ENCODE peak calls at places on chromosomes 11 and 22, in six cellular contexts. One of them, this sample, is unnamed.

GRCh38 chr11:66119348-66120133 is 49.5 kb downstream of the PACS1 start:
- DNase-seq in dorsolateral prefrontal cortex: no peak
- DNase-seq in cardiac muscle cell: no peak
- DNase-seq in fibroblast of villous mesenchyme: peak
- DNase-seq in lung: no peak
- DNase-seq in RWPE1: peak
- DNase-seq in this sample: peak

GRCh38 chr11:2576536-2576935 is 123.3 kb downstream of the KCNQ1OT1 start:
- DNase-seq in RWPE1: no peak
- DNase-seq in fibroblast of villous mesenchyme: no peak
- DNase-seq in dorsolateral prefrontal cortex: no peak
- DNase-seq in cardiac muscle cell: no peak
- DNase-seq in lung: no peak
- DNase-seq in this sample: no peak

GRCh38 chr11:77107950-77108349 is 5.3 kb downstream of the OMP start:
- DNase-seq in dorsolateral prefrontal cortex: no peak
- DNase-seq in fibroblast of villous mesenchyme: peak
- DNase-seq in lung: peak
- DNase-seq in RWPE1: peak
- DNase-seq in cardiac muscle cell: no peak
- DNase-seq in this sample: peak

GRCh38 chr11:120066738-120067303 is 71.1 kb downstream of the TRIM29 start:
- DNase-seq in RWPE1: no peak
- DNase-seq in lung: no peak
- DNase-seq in cardiac muscle cell: no peak
- DNase-seq in dorsolateral prefrontal cortex: peak
- DNase-seq in fibroblast of villous mesenchyme: no peak
- DNase-seq in this sample: no peak

GRCh38 chr22:46830841-46831240 is 68.4 kb downstream of the TBC1D22A start:
- DNase-seq in lung: no peak
- DNase-seq in dorsolateral prefrontal cortex: no peak
- DNase-seq in RWPE1: no peak
- DNase-seq in fibroblast of villous mesenchyme: no peak
- DNase-seq in cardiac muscle cell: no peak
- DNase-seq in this sample: no peak

GRCh38 chr11:71331631-71332030 is 79.3 kb upstream of the SHANK2 start:
- DNase-seq in fibroblast of villous mesenchyme: no peak
- DNase-seq in RWPE1: no peak
- DNase-seq in dorsolateral prefrontal cortex: no peak
- DNase-seq in cardiac muscle cell: no peak
- DNase-seq in lung: no peak
- DNase-seq in this sample: no peak

GRCh38 chr22:29636751-29637150 is 33.3 kb downstream of the NF2 start:
- DNase-seq in dorsolateral prefrontal cortex: no peak
- DNase-seq in fibroblast of villous mesenchyme: no peak
- DNase-seq in cardiac muscle cell: no peak
- DNase-seq in lung: no peak
- DNase-seq in RWPE1: no peak
- DNase-seq in this sample: no peak

GRCh38 chr11:73883856-73884255 is 7.1 kb downstream of the PAAF1 start:
- DNase-seq in cardiac muscle cell: no peak
- DNase-seq in fibroblast of villous mesenchyme: no peak
- DNase-seq in lung: no peak
- DNase-seq in RWPE1: no peak
- DNase-seq in dorsolateral prefrontal cortex: no peak
- DNase-seq in this sample: no peak

GRCh38 chr11:2912498-2912897 is 16.7 kb downstream of the PHLDA2 start:
- DNase-seq in cardiac muscle cell: no peak
- DNase-seq in RWPE1: peak
- DNase-seq in dorsolateral prefrontal cortex: no peak
- DNase-seq in fibroblast of villous mesenchyme: peak
- DNase-seq in lung: peak
- DNase-seq in this sample: peak

GRCh38 chr11:102603091-102603490 is 22.0 kb downstream of the MMP20 start:
- DNase-seq in RWPE1: no peak
- DNase-seq in lung: no peak
- DNase-seq in dorsolateral prefrontal cortex: peak
- DNase-seq in fibroblast of villous mesenchyme: peak
- DNase-seq in cardiac muscle cell: peak
- DNase-seq in this sample: peak

GRCh38 chr11:118435893-118436624 is at the start of gene KMT2A:
- DNase-seq in lung: peak
- DNase-seq in dorsolateral prefrontal cortex: peak
- DNase-seq in cardiac muscle cell: peak
- DNase-seq in RWPE1: peak
- DNase-seq in fibroblast of villous mesenchyme: peak
- DNase-seq in this sample: peak

GRCh38 chr11:61069427-61069826 is 32.9 kb upstream of the CD5 start:
- DNase-seq in RWPE1: no peak
- DNase-seq in fibroblast of villous mesenchyme: no peak
- DNase-seq in cardiac muscle cell: no peak
- DNase-seq in lung: no peak
- DNase-seq in dorsolateral prefrontal cortex: no peak
- DNase-seq in this sample: no peak

GRCh38 chr22:38700271-38700788 is 413 bp downstream of the JOSD1 start:
- DNase-seq in fibroblast of villous mesenchyme: peak
- DNase-seq in dorsolateral prefrontal cortex: peak
- DNase-seq in cardiac muscle cell: no peak
- DNase-seq in RWPE1: peak
- DNase-seq in lung: peak
- DNase-seq in this sample: peak

GRCh38 chr11:27317751-27318150 is 45.3 kb downstream of the CCDC34 start:
- DNase-seq in dorsolateral prefrontal cortex: no peak
- DNase-seq in lung: no peak
- DNase-seq in RWPE1: peak
- DNase-seq in fibroblast of villous mesenchyme: peak
- DNase-seq in cardiac muscle cell: no peak
- DNase-seq in this sample: peak

GRCh38 chr11:117495357-117495756 is 167.7 kb downstream of the CEP164 start:
- DNase-seq in lung: no peak
- DNase-seq in fibroblast of villous mesenchyme: no peak
- DNase-seq in cardiac muscle cell: no peak
- DNase-seq in dorsolateral prefrontal cortex: no peak
- DNase-seq in RWPE1: peak
- DNase-seq in this sample: no peak

GRCh38 chr11:75779960-75780359 is 11.4 kb downstream of the DGAT2 start:
- DNase-seq in fibroblast of villous mesenchyme: no peak
- DNase-seq in lung: no peak
- DNase-seq in dorsolateral prefrontal cortex: no peak
- DNase-seq in cardiac muscle cell: no peak
- DNase-seq in RWPE1: no peak
- DNase-seq in this sample: no peak

GRCh38 chr22:22074634-22075381 is 92.2 kb upstream of the TOP3B start:
- DNase-seq in dorsolateral prefrontal cortex: no peak
- DNase-seq in fibroblast of villous mesenchyme: peak
- DNase-seq in cardiac muscle cell: no peak
- DNase-seq in lung: no peak
- DNase-seq in RWPE1: peak
- DNase-seq in this sample: peak
- TF ChIP-seq CTCF in dorsolateral prefrontal cortex: no peak
- TF ChIP-seq CTCF in fibroblast of villous mesenchyme: no peak
- TF ChIP-seq CTCF in cardiac muscle cell: no peak
- TF ChIP-seq CTCF in lung: no peak
- TF ChIP-seq CTCF in RWPE1: no peak
- TF ChIP-seq CTCF in this sample: no peak

DNA sequence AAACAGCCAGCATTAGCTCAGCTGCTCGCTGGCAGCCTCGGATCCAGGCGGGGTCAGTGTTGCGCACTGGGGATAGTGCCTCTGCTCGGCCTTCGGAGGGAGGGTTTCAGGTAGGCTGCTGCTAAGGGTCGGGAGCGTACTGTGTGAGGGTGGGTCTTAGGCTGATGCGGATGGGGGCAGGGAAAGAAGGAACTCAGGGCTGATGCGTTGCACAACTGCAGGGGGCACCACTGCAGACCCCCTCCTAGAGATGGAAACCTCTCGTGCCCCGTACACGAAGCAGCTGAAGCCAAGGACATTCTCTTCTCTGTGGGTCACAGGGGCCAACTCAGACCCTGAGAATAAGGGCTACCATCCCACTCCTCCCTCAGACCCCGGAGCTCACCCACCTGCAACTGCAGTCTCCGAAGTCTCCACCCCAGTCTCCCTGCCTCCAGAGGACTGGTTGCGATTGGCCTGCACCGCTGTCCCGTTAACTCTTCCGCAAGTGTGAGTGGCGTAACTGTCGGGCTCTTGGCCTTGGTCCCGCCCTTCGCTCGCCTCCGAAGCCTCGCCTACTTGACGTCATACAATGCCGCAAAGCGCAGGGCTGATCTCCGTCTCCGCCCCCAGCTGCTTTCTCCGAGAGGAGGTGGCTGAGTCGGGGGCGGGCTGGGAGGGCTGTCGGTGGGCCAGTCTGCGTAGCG is at the start of gene KBTBD3:
- DNase-seq in dorsolateral prefrontal cortex: peak
- DNase-seq in lung: peak
- DNase-seq in RWPE1: peak
- DNase-seq in cardiac muscle cell: peak
- DNase-seq in fibroblast of villous mesenchyme: peak
- DNase-seq in this sample: peak
- TF ChIP-seq CTCF in dorsolateral prefrontal cortex: peak
- TF ChIP-seq CTCF in lung: no peak
- TF ChIP-seq CTCF in RWPE1: peak
- TF ChIP-seq CTCF in cardiac muscle cell: peak
- TF ChIP-seq CTCF in fibroblast of villous mesenchyme: peak
- TF ChIP-seq CTCF in this sample: no peak

GRCh38 chr22:35380537-35381423 is at the start of gene HMOX1:
- DNase-seq in cardiac muscle cell: peak
- DNase-seq in RWPE1: peak
- DNase-seq in lung: peak
- DNase-seq in fibroblast of villous mesenchyme: peak
- DNase-seq in dorsolateral prefrontal cortex: peak
- DNase-seq in this sample: peak
- TF ChIP-seq CTCF in cardiac muscle cell: peak
- TF ChIP-seq CTCF in RWPE1: no peak
- TF ChIP-seq CTCF in lung: no peak
- TF ChIP-seq CTCF in fibroblast of villous mesenchyme: no peak
- TF ChIP-seq CTCF in dorsolateral prefrontal cortex: no peak
- TF ChIP-seq CTCF in this sample: no peak

GRCh38 chr11:78958444-78958843 is 383.8 kb upstream of the NARS2 start:
- DNase-seq in lung: no peak
- DNase-seq in cardiac muscle cell: no peak
- DNase-seq in dorsolateral prefrontal cortex: no peak
- DNase-seq in RWPE1: no peak
- DNase-seq in fibroblast of villous mesenchyme: no peak
- DNase-seq in this sample: no peak

GRCh38 chr11:78961938-78962701 is 387.5 kb upstream of the NARS2 start:
- DNase-seq in cardiac muscle cell: peak
- DNase-seq in lung: no peak
- DNase-seq in RWPE1: no peak
- DNase-seq in fibroblast of villous mesenchyme: no peak
- DNase-seq in dorsolateral prefrontal cortex: peak
- DNase-seq in this sample: no peak

GRCh38 chr11:78957481-78958245 is 383.0 kb upstream of the NARS2 start:
- DNase-seq in cardiac muscle cell: no peak
- DNase-seq in lung: no peak
- DNase-seq in dorsolateral prefrontal cortex: no peak
- DNase-seq in fibroblast of villous mesenchyme: peak
- DNase-seq in RWPE1: peak
- DNase-seq in this sample: no peak

DNA sequence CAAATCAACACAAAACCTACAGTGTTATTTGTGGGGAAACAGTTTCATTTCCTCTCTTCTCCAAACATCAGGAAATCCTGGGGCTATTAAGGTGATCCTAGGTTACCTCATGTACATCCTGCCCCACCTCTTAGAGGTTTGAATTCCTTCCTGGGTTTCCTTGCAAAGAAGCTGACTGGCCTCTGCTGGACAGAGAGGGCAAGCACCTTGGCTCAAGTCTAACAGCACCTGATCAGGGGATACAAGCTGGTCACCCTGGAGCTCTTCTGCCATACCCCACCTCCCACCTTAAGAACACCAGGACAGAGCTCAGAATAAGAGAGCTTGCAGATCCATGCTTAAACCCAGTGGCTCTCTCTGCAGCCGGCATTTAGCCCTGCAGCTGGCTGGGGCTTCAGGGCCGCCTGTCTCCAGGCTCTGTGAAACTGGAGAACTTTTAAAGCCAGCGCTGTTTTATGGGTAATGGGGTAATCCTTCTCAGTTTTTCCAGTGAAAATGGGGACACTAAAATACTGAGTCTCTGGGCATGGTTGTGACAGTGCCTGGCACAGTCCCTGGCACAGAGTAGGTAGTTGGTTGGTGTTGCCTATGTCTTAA is 386.6 kb upstream of the NARS2 start:
- DNase-seq in RWPE1: peak
- DNase-seq in dorsolateral prefrontal cortex: no peak
- DNase-seq in fibroblast of villous mesenchyme: peak
- DNase-seq in lung: peak
- DNase-seq in cardiac muscle cell: no peak
- DNase-seq in this sample: peak
- TF ChIP-seq CTCF in RWPE1: peak
- TF ChIP-seq CTCF in dorsolateral prefrontal cortex: no peak
- TF ChIP-seq CTCF in fibroblast of villous mesenchyme: peak
- TF ChIP-seq CTCF in lung: peak
- TF ChIP-seq CTCF in cardiac muscle cell: peak
- TF ChIP-seq CTCF in this sample: peak

This sample was measured in Calu3.